ENCODE peak calls at places on chromosomes 13 and 19, in five cellular contexts. I is breast epithelium, L is HFFc6, T is testis, H is cardiac muscle cell. K is an unnamed sample.

GRCh38 chr19:41437944-41438574 is 1.7 kb downstream of the DMAC2 start:
- DNase-seq in I (peak), L (no peak), T (no peak), H (no peak), K (no peak)

GRCh38 chr19:43768273-43769050 is 12.3 kb downstream of the KCNN4 start:
- DNase-seq in I (no peak), L (no peak), T (no peak), H (peak), K (no peak)

GRCh38 chr13:31200636-31200970 is 828 bp downstream of the B3GLCT start:
- DNase-seq in I (peak), L (peak), T (peak), H (no peak), K (no peak)

GRCh38 chr13:48853381-48854102 is 122.2 kb upstream of the FNDC3A start:
- DNase-seq in I (no peak), L (no peak), T (no peak), H (peak), K (no peak)

GRCh38 chr19:41588497-41589209 is 12.7 kb downstream of the CEACAM21 start:
- DNase-seq in I (no peak), L (peak), T (peak), H (peak), K (no peak)

GRCh38 chr13:40974460-40975407 is 44.4 kb downstream of the ELF1 start:
- DNase-seq in I (no peak), L (peak), T (peak), H (peak), K (no peak)

GRCh38 chr19:49614096-49614857 is 23.3 kb downstream of the PRR12 start:
- DNase-seq in I (no peak), L (peak), T (no peak), H (peak), K (no peak)

GRCh38 chr19:51186323-51186722 is 38.6 kb upstream of the CD33 start:
- DNase-seq in I (no peak), L (no peak), T (no peak), H (no peak), K (no peak)

GRCh38 chr19:6125571-6125989 is 9.9 kb upstream of the ACSBG2 start:
- DNase-seq in I (no peak), L (peak), T (peak), H (peak), K (no peak)

GRCh38 chr13:32023698-32024097 is 7.9 kb upstream of the FRY start:
- DNase-seq in I (no peak), L (no peak), T (no peak), H (peak), K (no peak)

GRCh38 chr13:48804836-48805601 is 151.3 kb downstream of the CYSLTR2 start:
- DNase-seq in I (no peak), L (no peak), T (no peak), H (no peak), K (no peak)

GRCh38 chr13:31198524-31198923 is 1.3 kb upstream of the B3GLCT start:
- DNase-seq in I (no peak), L (no peak), T (no peak), H (no peak), K (no peak)

GRCh38 chr13:73069206-73069815 is 10.5 kb downstream of the KLF5 start:
- DNase-seq in I (no peak), L (no peak), T (no peak), H (no peak), K (no peak)

GRCh38 chr13:109917422-109917821 is 131.0 kb upstream of the IRS2 start:
- DNase-seq in I (no peak), L (no peak), T (no peak), H (no peak), K (no peak)

GRCh38 chr19:21151460-21151859 is 9.6 kb downstream of the ZNF431 start:
- DNase-seq in I (no peak), L (no peak), T (no peak), H (no peak), K (no peak)

GRCh38 chr19:6530385-6531162 is at the start of gene TNFSF9:
- DNase-seq in I (peak), L (peak), T (peak), H (peak), K (peak)

GRCh38 chr19:16000024-16000687 is 51.3 kb downstream of the OR10H4 start:
- DNase-seq in I (no peak), L (no peak), T (no peak), H (no peak), K (no peak)

GRCh38 chr19:41351339-41352245 is 2.1 kb downstream of the TGFB1 start:
- DNase-seq in I (no peak), L (no peak), T (peak), H (peak), K (peak)

GRCh38 chr19:45404557-45405434 is at the start of gene PPP1R13L:
- DNase-seq in I (peak), L (no peak), T (peak), H (peak), K (peak)

GRCh38 chr13:111462221-111462764 is 141.9 kb downstream of the TEX29 start:
- DNase-seq in I (no peak), L (no peak), T (no peak), H (no peak), K (no peak)

GRCh38 chr19:15378529-15379082 is 981 bp downstream of the AKAP8 start:
- DNase-seq in I (no peak), L (peak), T (peak), H (peak), K (no peak)

GRCh38 chr13:43963726-43964125 is 84.0 kb downstream of the LACC1 start:
- DNase-seq in I (no peak), L (no peak), T (peak), H (no peak), K (no peak)

GRCh38 chr13:99374994-99375805 is 68.0 kb upstream of the GPR183 start:
- DNase-seq in I (no peak), L (no peak), T (no peak), H (no peak), K (no peak)

GRCh38 chr13:98020271-98020670 is 66.8 kb downstream of the IPO5 start:
- DNase-seq in I (no peak), L (peak), T (no peak), H (no peak), K (no peak)

GRCh38 chr13:98541701-98542203 is 35.2 kb downstream of the STK24 start:
- DNase-seq in I (no peak), L (peak), T (no peak), H (no peak), K (no peak)

GRCh38 chr13:112732679-112733078 is 42.8 kb downstream of the ATP11A start:
- DNase-seq in I (no peak), L (no peak), T (no peak), H (no peak), K (no peak)

GRCh38 chr13:34458756-34459462 is 483.2 kb upstream of the NBEA start:
- DNase-seq in I (no peak), L (no peak), T (peak), H (peak), K (no peak)

GRCh38 chr19:7961930-7962626 is 18.6 kb upstream of the TIMM44 start:
- DNase-seq in I (no peak), L (no peak), T (no peak), H (no peak), K (no peak)

GRCh38 chr13:93724187-93724586 is 497.6 kb downstream of the GPC6 start:
- DNase-seq in I (no peak), L (no peak), T (no peak), H (no peak), K (no peak)

GRCh38 chr19:3186891-3187661 is 1.3 kb downstream of the NCLN start:
- DNase-seq in I (no peak), L (no peak), T (no peak), H (no peak), K (no peak)

GRCh38 chr19:38367041-38367440 is 7.3 kb upstream of the PSMD8 start:
- DNase-seq in I (no peak), L (no peak), T (no peak), H (no peak), K (no peak)

GRCh38 chr13:31982124-31982523 is 49.5 kb upstream of the FRY start:
- DNase-seq in I (no peak), L (no peak), T (no peak), H (no peak), K (no peak)

GRCh38 chr13:75454497-75454896 is 27.5 kb downstream of the TBC1D4 start:
- DNase-seq in I (no peak), L (no peak), T (no peak), H (no peak), K (no peak)

GRCh38 chr19:3499738-3500428 is 591 bp downstream of the DOHH start:
- DNase-seq in I (no peak), L (no peak), T (no peak), H (no peak), K (no peak)

GRCh38 chr19:38707512-38708114 is 36.7 kb downstream of the CAPN12 start:
- DNase-seq in I (peak), L (no peak), T (peak), H (peak), K (no peak)

GRCh38 chr19:46006411-46006810 is 11.1 kb downstream of the CCDC61 start:
- DNase-seq in I (no peak), L (no peak), T (no peak), H (no peak), K (no peak)

GRCh38 chr13:83086948-83087347 is 795.3 kb downstream of the SLITRK1 start:
- DNase-seq in I (no peak), L (no peak), T (no peak), H (no peak), K (no peak)

GRCh38 chr13:31674056-31674455 is 65.3 kb upstream of the RXFP2 start:
- DNase-seq in I (no peak), L (no peak), T (no peak), H (peak), K (no peak)

GRCh38 chr13:91405240-91405639 is 6.8 kb downstream of the GPC5 start:
- DNase-seq in I (no peak), L (no peak), T (no peak), H (no peak), K (no peak)

GRCh38 chr13:91409661-91410060 is 11.2 kb downstream of the GPC5 start:
- DNase-seq in I (no peak), L (no peak), T (no peak), H (no peak), K (no peak)

GRCh38 chr13:91401916-91402315 is 3.5 kb downstream of the GPC5 start:
- DNase-seq in I (no peak), L (no peak), T (no peak), H (no peak), K (no peak)

DNA sequence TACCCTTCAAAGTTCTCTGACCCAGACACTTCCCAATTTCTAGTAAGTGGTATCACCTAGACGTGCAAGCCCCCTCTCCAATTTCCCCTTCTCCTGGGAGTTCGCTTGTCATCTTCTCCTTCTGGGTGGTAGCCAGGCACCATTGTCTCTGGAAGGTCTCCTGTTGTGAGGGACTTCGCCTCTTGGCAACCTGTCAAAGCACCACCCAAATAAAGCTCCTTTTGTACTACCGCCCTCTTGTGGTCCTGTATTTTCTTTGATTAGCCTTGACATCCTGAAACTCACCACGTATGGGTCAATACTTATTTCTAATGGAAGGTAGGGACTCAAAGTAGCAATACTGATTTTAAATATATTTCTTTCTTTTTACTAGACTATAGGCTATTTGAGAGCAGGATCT is 8.2 kb downstream of the GPC5 start:
- DNase-seq in I (no peak), L (peak), T (peak), H (peak), K (no peak)
- TF ChIP-seq CTCF in I (no peak), L (peak), T (no peak), H (peak), K (no peak)

DNA sequence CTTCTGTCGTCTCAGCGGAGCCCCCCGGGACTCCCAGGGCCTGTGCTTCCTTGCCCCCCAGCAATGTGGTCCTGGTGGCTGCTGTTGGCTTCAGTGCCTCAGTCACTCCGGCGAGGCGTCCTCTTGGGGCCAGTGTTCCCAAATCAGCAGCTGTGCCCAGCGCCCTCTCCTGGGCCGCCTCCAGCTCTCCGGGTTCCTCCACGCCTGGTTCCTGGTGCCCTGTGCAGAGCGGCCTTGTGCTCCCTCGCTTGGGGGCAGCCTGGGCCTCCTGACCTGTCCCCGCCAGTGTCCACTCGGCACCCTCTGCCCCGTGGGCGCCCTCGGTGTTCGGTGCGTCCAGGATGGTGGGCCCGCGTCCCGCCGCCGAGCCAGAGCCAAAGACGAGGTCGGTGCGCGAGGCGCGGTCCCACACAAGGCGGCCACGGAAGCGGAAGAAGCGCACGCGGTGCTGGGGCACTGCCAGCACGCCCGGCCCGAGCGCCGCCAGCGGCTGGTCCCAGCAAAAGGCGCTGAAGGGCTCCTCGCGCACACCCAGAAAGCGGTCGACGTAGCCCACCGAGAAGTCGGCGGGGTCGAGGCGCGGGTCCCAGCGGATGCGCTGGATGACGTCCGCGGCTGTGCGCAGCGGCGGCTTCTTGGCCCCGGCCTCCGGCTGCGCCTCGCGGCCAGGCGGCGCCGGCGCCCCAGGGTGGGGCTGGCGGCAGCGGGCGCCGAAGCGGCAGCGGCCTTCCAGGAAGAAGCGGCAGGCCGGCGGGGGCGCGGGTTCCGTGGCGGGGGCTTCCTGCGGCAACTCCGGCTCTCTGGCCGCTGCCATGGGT is 656 bp downstream of the LENG9 start:
- DNase-seq in I (no peak), L (peak), T (peak), H (peak), K (no peak)
- TF ChIP-seq CTCF in I (no peak), L (peak), T (no peak), H (peak), K (no peak)

GRCh38 chr19:18346091-18346490 is 5.7 kb downstream of the PGPEP1 start:
- DNase-seq in I (no peak), L (no peak), T (no peak), H (no peak), K (no peak)

GRCh38 chr19:18350490-18350889 is 10.1 kb downstream of the PGPEP1 start:
- DNase-seq in I (no peak), L (no peak), T (no peak), H (no peak), K (no peak)

GRCh38 chr19:18351544-18351943 is 11.1 kb downstream of the PGPEP1 start:
- DNase-seq in I (no peak), L (no peak), T (no peak), H (no peak), K (no peak)

GRCh38 chr19:18348171-18348570 is 7.8 kb downstream of the PGPEP1 start:
- DNase-seq in I (no peak), L (no peak), T (no peak), H (no peak), K (no peak)

DNA sequence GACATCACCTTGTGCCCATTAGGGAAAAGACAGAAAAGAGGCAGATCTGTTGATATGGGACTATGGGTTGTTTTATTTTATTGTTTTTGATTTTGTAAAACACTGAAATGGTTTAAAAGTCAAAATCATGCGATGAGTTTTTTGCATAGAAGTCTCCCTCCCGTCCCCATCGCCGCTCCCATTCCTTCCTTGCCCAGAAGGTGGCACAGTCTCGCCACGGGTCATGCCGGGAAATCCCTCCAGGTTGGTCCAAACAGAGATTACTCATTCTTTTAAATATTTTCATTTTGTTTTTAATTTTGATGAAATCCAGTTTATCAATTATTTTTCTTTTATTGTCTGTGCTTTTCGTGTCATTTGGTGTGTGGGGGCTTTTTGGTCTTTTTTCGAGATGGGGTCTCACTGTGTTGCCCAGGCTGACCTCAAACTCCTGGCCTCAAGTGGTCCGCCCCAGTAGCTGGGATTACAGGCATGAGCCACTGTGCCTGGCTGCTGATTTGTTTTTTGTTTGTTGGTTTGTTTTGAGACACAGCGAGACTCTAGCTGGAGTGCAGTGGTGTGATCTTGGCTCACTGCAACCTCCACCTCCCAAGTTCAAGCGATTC is 9.2 kb downstream of the PGPEP1 start:
- DNase-seq in I (peak), L (peak), T (peak), H (peak), K (peak)
- TF ChIP-seq CTCF in I (peak), L (peak), T (peak), H (peak), K (no peak)

DNA sequence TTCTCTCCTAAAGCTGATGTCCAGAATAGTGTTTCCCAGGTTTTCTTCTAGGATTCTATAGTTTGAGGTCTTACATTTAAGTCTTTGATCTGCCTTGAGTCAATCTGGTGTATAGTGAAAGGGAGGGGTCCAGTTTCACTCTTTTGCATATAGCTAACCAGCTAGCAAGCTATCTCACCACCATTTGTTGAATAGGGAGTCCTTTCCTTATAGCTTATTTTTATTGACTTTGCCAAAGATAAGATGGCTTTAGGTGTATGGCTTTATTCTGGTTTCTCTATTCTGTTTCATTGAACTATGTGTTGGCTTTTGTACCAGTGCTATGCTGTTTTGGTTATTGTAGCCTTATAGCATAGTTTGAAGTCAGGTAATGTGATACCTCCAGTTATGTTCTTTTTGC is 1386.1 kb downstream of the SLITRK5 start:
- DNase-seq in I (no peak), L (no peak), T (no peak), H (no peak), K (no peak)
- TF ChIP-seq CTCF in I (no peak), L (no peak), T (no peak), H (no peak), K (no peak)

DNA sequence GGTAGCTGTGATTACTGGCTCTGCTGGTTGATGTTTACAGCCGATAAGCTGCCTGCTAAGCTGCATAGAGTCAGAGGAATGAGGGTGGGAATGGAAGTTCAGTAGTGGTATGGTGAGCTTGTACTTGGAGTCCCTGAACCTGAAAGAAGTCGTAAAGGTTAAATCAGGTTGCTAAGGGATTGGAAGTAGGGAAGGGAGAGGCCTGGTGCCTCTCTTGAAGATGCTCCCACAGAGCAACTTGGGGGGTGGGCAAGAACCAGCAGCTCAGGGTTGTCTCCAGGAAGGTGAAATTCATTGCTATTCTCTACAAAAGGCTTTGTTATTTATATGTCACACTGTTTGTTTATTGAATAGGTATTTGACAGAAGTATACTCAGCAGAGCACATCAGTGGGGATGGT is 73.8 kb upstream of the OLFM4 start:
- DNase-seq in I (no peak), L (no peak), T (no peak), H (no peak), K (no peak)
- TF ChIP-seq CTCF in I (no peak), L (no peak), T (no peak), H (no peak), K (no peak)

GRCh38 chr13:27665333-27665732 is 43.6 kb downstream of the POLR1D start:
- DNase-seq in I (no peak), L (no peak), T (no peak), H (no peak), K (no peak)
- TF ChIP-seq CTCF in I (no peak), L (peak), T (peak), H (peak), K (no peak)

GRCh38 chr19:1008268-1009042 is 8.2 kb downstream of the GRIN3B start:
- DNase-seq in I (no peak), L (no peak), T (no peak), H (no peak), K (no peak)
- TF ChIP-seq CTCF in I (no peak), L (no peak), T (no peak), H (no peak), K (no peak)

DNA sequence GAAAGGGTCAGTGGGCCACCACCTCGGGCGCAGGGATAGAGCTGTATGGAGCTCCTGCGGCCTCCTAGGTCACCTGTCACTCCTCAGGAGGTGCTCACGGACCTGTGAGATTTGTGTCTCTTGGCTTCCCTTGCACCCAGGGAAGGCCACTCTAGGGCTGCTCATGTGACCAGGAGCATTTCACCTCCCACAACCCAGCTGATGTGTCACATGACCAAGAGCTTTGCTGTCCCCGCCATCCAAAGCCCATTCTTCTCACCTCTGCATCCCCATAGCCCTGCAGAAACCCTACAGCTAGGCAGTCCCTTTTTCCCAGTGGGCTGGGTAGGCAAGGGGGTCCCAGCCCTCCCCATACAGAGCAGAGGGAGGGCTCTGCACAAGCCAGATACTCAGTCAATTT is 51.2 kb downstream of the TSHZ3 start:
- DNase-seq in I (no peak), L (no peak), T (no peak), H (no peak), K (no peak)
- TF ChIP-seq CTCF in I (no peak), L (no peak), T (no peak), H (no peak), K (no peak)

K was measured in omental fat pad.